ENCODE peak calls at places on chromosomes 6 and 20, in four cellular contexts. V is activated CD8-positive, alpha-beta memory T cell treated with anti-CD3 and anti-CD28 coated beads, Interleukin-2, amount 50 U/mL, for 48 hours; Z is AML-193; F is pulmonary artery endothelial cell. G is an unnamed sample.

GRCh38 chr6:16633961-16634360 is 127.3 kb downstream of the ATXN1 start:
- DNase-seq in V (no peak), Z (no peak), F (no peak), G (no peak)

GRCh38 chr20:32970115-32970972 is 33.9 kb downstream of the SUN5 start:
- DNase-seq in V (no peak), Z (no peak), F (no peak), G (no peak)

GRCh38 chr6:32255212-32256153 is 31.6 kb upstream of the NOTCH4 start:
- DNase-seq in V (peak), Z (no peak), F (peak), G (no peak)

GRCh38 chr20:37777012-37777411 is 83.2 kb downstream of the CTNNBL1 start:
- DNase-seq in V (no peak), Z (no peak), F (no peak), G (no peak)

GRCh38 chr6:35668096-35668495 is 20.6 kb downstream of the FKBP5 start:
- DNase-seq in V (no peak), Z (no peak), F (no peak), G (no peak)

GRCh38 chr6:34158876-34159275 is 13.0 kb upstream of the GRM4 start:
- DNase-seq in V (no peak), Z (no peak), F (no peak), G (no peak)

GRCh38 chr6:169968541-169969270 is 217.3 kb downstream of the ERMARD start:
- DNase-seq in V (peak), Z (no peak), F (no peak), G (no peak)

GRCh38 chr20:50394569-50394968 is 115.6 kb upstream of the PTPN1 start:
- DNase-seq in V (no peak), Z (peak), F (no peak), G (no peak)

GRCh38 chr6:10559492-10560150 is 38.5 kb downstream of the GCNT2 start:
- DNase-seq in V (no peak), Z (no peak), F (no peak), G (no peak)

GRCh38 chr6:156720739-156721714 is 56.2 kb upstream of the ARID1B start:
- DNase-seq in V (no peak), Z (no peak), F (no peak), G (no peak)

GRCh38 chr6:135002229-135002844 is 52.3 kb downstream of the HBS1L start:
- DNase-seq in V (no peak), Z (peak), F (no peak), G (peak)

GRCh38 chr6:34531580-34532201 is 24.4 kb downstream of the SPDEF start:
- DNase-seq in V (no peak), Z (no peak), F (no peak), G (no peak)

GRCh38 chr20:54118220-54119001 is 48.0 kb upstream of the BCAS1 start:
- DNase-seq in V (no peak), Z (no peak), F (no peak), G (no peak)

GRCh38 chr6:137874204-137875001 is 7.3 kb downstream of the TNFAIP3 start:
- DNase-seq in V (no peak), Z (peak), F (no peak), G (no peak)

GRCh38 chr6:134420638-134421181 is 102.8 kb upstream of the SGK1 start:
- DNase-seq in V (no peak), Z (no peak), F (peak), G (no peak)

GRCh38 chr20:31842471-31843157 is 2.8 kb downstream of the FOXS1 start:
- DNase-seq in V (no peak), Z (no peak), F (no peak), G (no peak)

GRCh38 chr6:1864496-1864895 is 254.8 kb downstream of the FOXC1 start:
- DNase-seq in V (no peak), Z (no peak), F (no peak), G (no peak)

GRCh38 chr6:4649728-4650127 is 126.5 kb upstream of the CDYL start:
- DNase-seq in V (no peak), Z (no peak), F (peak), G (peak)

GRCh38 chr20:42792052-42792451 is 397.7 kb downstream of the PTPRT start:
- DNase-seq in V (no peak), Z (no peak), F (no peak), G (no peak)

GRCh38 chr20:50189681-50190250 is 864 bp upstream of the CEBPB start:
- DNase-seq in V (no peak), Z (no peak), F (no peak), G (no peak)

GRCh38 chr6:81614292-81614691 is 138.2 kb downstream of the TENT5A start:
- DNase-seq in V (no peak), Z (peak), F (peak), G (no peak)

GRCh38 chr20:44247676-44248419 is 740 bp downstream of the GDAP1L1 start:
- DNase-seq in V (peak), Z (no peak), F (no peak), G (peak)

GRCh38 chr6:166848979-166849756 is 107.2 kb downstream of the RNASET2 start:
- DNase-seq in V (no peak), Z (no peak), F (no peak), G (no peak)

GRCh38 chr6:24078200-24078599 is 47.8 kb upstream of the NRSN1 start:
- DNase-seq in V (no peak), Z (no peak), F (no peak), G (peak)

GRCh38 chr6:73558624-73559398 is 38.0 kb upstream of the EEF1A1 start:
- DNase-seq in V (no peak), Z (no peak), F (no peak), G (no peak)

GRCh38 chr20:50508171-50508761 is 1.9 kb upstream of the PTPN1 start:
- DNase-seq in V (peak), Z (no peak), F (no peak), G (no peak)

GRCh38 chr20:24392612-24393011 is 76.8 kb upstream of the SYNDIG1 start:
- DNase-seq in V (no peak), Z (no peak), F (no peak), G (no peak)

GRCh38 chr6:34680802-34681515 is 15.6 kb downstream of the ILRUN start:
- DNase-seq in V (no peak), Z (peak), F (no peak), G (peak)

GRCh38 chr6:83051386-83052172 is 14.1 kb downstream of the UBE3D start:
- DNase-seq in V (no peak), Z (no peak), F (no peak), G (no peak)

GRCh38 chr6:7589221-7589620 is 777 bp upstream of the SNRNP48 start:
- DNase-seq in V (no peak), Z (no peak), F (no peak), G (no peak)

G was measured in RKO.